ENCODE peak calls at places on chromosomes 4 and X, in ten cellular contexts. One of them, this sample, is unnamed.

GRCh38 chrX:27884654-27885053 is 76.9 kb downstream of the MAGEB10 start:
- DNase-seq in psoas muscle: no peak
- DNase-seq in astrocyte: no peak
- DNase-seq in body of pancreas: no peak
- DNase-seq in spleen: no peak
- DNase-seq in suprapubic skin: no peak
- DNase-seq in aorta: no peak
- DNase-seq in CD8-positive, alpha-beta memory T cell: no peak
- DNase-seq in heart right ventricle: no peak
- DNase-seq in SK-N-SH: no peak
- DNase-seq in this sample: no peak

GRCh38 chrX:47370278-47370677 is at the start of gene ZNF157:
- DNase-seq in psoas muscle: no peak
- DNase-seq in astrocyte: no peak
- DNase-seq in body of pancreas: no peak
- DNase-seq in spleen: no peak
- DNase-seq in suprapubic skin: no peak
- DNase-seq in aorta: no peak
- DNase-seq in CD8-positive, alpha-beta memory T cell: no peak
- DNase-seq in heart right ventricle: no peak
- DNase-seq in SK-N-SH: no peak
- DNase-seq in this sample: no peak

GRCh38 chrX:68686684-68687045 is 39.2 kb downstream of the STARD8 start:
- DNase-seq in psoas muscle: peak; percentile 64
- DNase-seq in astrocyte: peak; percentile 20
- DNase-seq in body of pancreas: no peak
- DNase-seq in spleen: no peak
- DNase-seq in suprapubic skin: no peak
- DNase-seq in aorta: no peak
- DNase-seq in CD8-positive, alpha-beta memory T cell: no peak
- DNase-seq in heart right ventricle: peak; percentile 25
- DNase-seq in SK-N-SH: no peak
- DNase-seq in this sample: no peak

GRCh38 chr4:40681600-40682297 is 52.1 kb upstream of the RBM47 start:
- DNase-seq in psoas muscle: no peak
- DNase-seq in astrocyte: no peak
- DNase-seq in body of pancreas: no peak
- DNase-seq in spleen: no peak
- DNase-seq in suprapubic skin: no peak
- DNase-seq in aorta: no peak
- DNase-seq in CD8-positive, alpha-beta memory T cell: no peak
- DNase-seq in heart right ventricle: no peak
- DNase-seq in SK-N-SH: no peak
- DNase-seq in this sample: no peak

GRCh38 chrX:153944140-153944799 is at the start of gene RENBP:
- DNase-seq in psoas muscle: no peak
- DNase-seq in astrocyte: no peak
- DNase-seq in body of pancreas: no peak
- DNase-seq in spleen: peak; percentile 92
- DNase-seq in suprapubic skin: no peak
- DNase-seq in aorta: peak; percentile 83
- DNase-seq in CD8-positive, alpha-beta memory T cell: peak; percentile 19
- DNase-seq in heart right ventricle: peak; percentile 39
- DNase-seq in SK-N-SH: peak; percentile 70
- DNase-seq in this sample: no peak

GRCh38 chrX:140767646-140768045 is 58.1 kb downstream of the LINC00632 start:
- DNase-seq in psoas muscle: no peak
- DNase-seq in astrocyte: peak; percentile 50
- DNase-seq in body of pancreas: no peak
- DNase-seq in spleen: no peak
- DNase-seq in suprapubic skin: no peak
- DNase-seq in aorta: no peak
- DNase-seq in CD8-positive, alpha-beta memory T cell: no peak
- DNase-seq in heart right ventricle: no peak
- DNase-seq in SK-N-SH: no peak
- DNase-seq in this sample: no peak

GRCh38 chr4:162352580-162353107 is 188.8 kb upstream of the FSTL5 start:
- DNase-seq in psoas muscle: no peak
- DNase-seq in astrocyte: no peak
- DNase-seq in body of pancreas: no peak
- DNase-seq in spleen: no peak
- DNase-seq in suprapubic skin: no peak
- DNase-seq in aorta: no peak
- DNase-seq in CD8-positive, alpha-beta memory T cell: no peak
- DNase-seq in heart right ventricle: peak; percentile 9
- DNase-seq in SK-N-SH: no peak
- DNase-seq in this sample: no peak

GRCh38 chr4:183257808-183258207 is 62.3 kb downstream of the CLDN22 start:
- DNase-seq in psoas muscle: no peak
- DNase-seq in astrocyte: no peak
- DNase-seq in body of pancreas: no peak
- DNase-seq in spleen: peak; percentile 58
- DNase-seq in suprapubic skin: no peak
- DNase-seq in aorta: no peak
- DNase-seq in CD8-positive, alpha-beta memory T cell: no peak
- DNase-seq in heart right ventricle: no peak
- DNase-seq in SK-N-SH: no peak
- DNase-seq in this sample: no peak

GRCh38 chrX:54181196-54181953 is 1.7 kb downstream of the FAM120C start:
- DNase-seq in psoas muscle: no peak
- DNase-seq in astrocyte: peak; percentile 70
- DNase-seq in body of pancreas: peak; percentile 28
- DNase-seq in spleen: no peak
- DNase-seq in suprapubic skin: no peak
- DNase-seq in aorta: no peak
- DNase-seq in CD8-positive, alpha-beta memory T cell: no peak
- DNase-seq in heart right ventricle: no peak
- DNase-seq in SK-N-SH: no peak
- DNase-seq in this sample: peak; percentile 66

GRCh38 chr4:174389439-174389838 is 105.7 kb downstream of the CEP44 start:
- DNase-seq in psoas muscle: no peak
- DNase-seq in astrocyte: no peak
- DNase-seq in body of pancreas: no peak
- DNase-seq in spleen: no peak
- DNase-seq in suprapubic skin: no peak
- DNase-seq in aorta: no peak
- DNase-seq in CD8-positive, alpha-beta memory T cell: no peak
- DNase-seq in heart right ventricle: no peak
- DNase-seq in SK-N-SH: no peak
- DNase-seq in this sample: no peak

GRCh38 chr4:48271626-48272025 is 2.0 kb upstream of the TEC start:
- DNase-seq in psoas muscle: no peak
- DNase-seq in astrocyte: no peak
- DNase-seq in body of pancreas: no peak
- DNase-seq in spleen: peak; percentile 74
- DNase-seq in suprapubic skin: no peak
- DNase-seq in aorta: no peak
- DNase-seq in CD8-positive, alpha-beta memory T cell: no peak
- DNase-seq in heart right ventricle: no peak
- DNase-seq in SK-N-SH: no peak
- DNase-seq in this sample: no peak

GRCh38 chr4:120856294-120856693 is 66.2 kb downstream of the PRDM5 start:
- DNase-seq in psoas muscle: no peak
- DNase-seq in astrocyte: no peak
- DNase-seq in body of pancreas: no peak
- DNase-seq in spleen: no peak
- DNase-seq in suprapubic skin: no peak
- DNase-seq in aorta: no peak
- DNase-seq in CD8-positive, alpha-beta memory T cell: no peak
- DNase-seq in heart right ventricle: no peak
- DNase-seq in SK-N-SH: no peak
- DNase-seq in this sample: no peak

GRCh38 chr4:180558427-180558826 is 1684.8 kb upstream of the TENM3 start:
- DNase-seq in psoas muscle: no peak
- DNase-seq in astrocyte: no peak
- DNase-seq in body of pancreas: no peak
- DNase-seq in spleen: no peak
- DNase-seq in suprapubic skin: no peak
- DNase-seq in aorta: no peak
- DNase-seq in CD8-positive, alpha-beta memory T cell: no peak
- DNase-seq in heart right ventricle: no peak
- DNase-seq in SK-N-SH: no peak
- DNase-seq in this sample: no peak

GRCh38 chr4:103904126-103904525 is 184.3 kb upstream of the TACR3 start:
- DNase-seq in psoas muscle: no peak
- DNase-seq in astrocyte: peak; percentile 14
- DNase-seq in body of pancreas: no peak
- DNase-seq in spleen: no peak
- DNase-seq in suprapubic skin: no peak
- DNase-seq in aorta: no peak
- DNase-seq in CD8-positive, alpha-beta memory T cell: no peak
- DNase-seq in heart right ventricle: no peak
- DNase-seq in SK-N-SH: no peak
- DNase-seq in this sample: no peak

GRCh38 chr4:71689822-71690221 is 94.1 kb downstream of the GC start:
- DNase-seq in psoas muscle: no peak
- DNase-seq in astrocyte: peak; percentile 42
- DNase-seq in body of pancreas: no peak
- DNase-seq in spleen: no peak
- DNase-seq in suprapubic skin: no peak
- DNase-seq in aorta: no peak
- DNase-seq in CD8-positive, alpha-beta memory T cell: no peak
- DNase-seq in heart right ventricle: no peak
- DNase-seq in SK-N-SH: no peak
- DNase-seq in this sample: no peak

GRCh38 chrX:26442340-26442739 is 226.4 kb downstream of the MAGEB5 start:
- DNase-seq in psoas muscle: no peak
- DNase-seq in astrocyte: no peak
- DNase-seq in body of pancreas: peak; percentile 23
- DNase-seq in spleen: no peak
- DNase-seq in suprapubic skin: no peak
- DNase-seq in aorta: no peak
- DNase-seq in CD8-positive, alpha-beta memory T cell: no peak
- DNase-seq in heart right ventricle: no peak
- DNase-seq in SK-N-SH: peak; percentile 0
- DNase-seq in this sample: peak; percentile 9

GRCh38 chr4:154120277-154120676 is 331.4 kb upstream of the SFRP2 start:
- DNase-seq in psoas muscle: no peak
- DNase-seq in astrocyte: no peak
- DNase-seq in body of pancreas: no peak
- DNase-seq in spleen: no peak
- DNase-seq in suprapubic skin: no peak
- DNase-seq in aorta: no peak
- DNase-seq in CD8-positive, alpha-beta memory T cell: no peak
- DNase-seq in heart right ventricle: no peak
- DNase-seq in SK-N-SH: no peak
- DNase-seq in this sample: no peak

DNA sequence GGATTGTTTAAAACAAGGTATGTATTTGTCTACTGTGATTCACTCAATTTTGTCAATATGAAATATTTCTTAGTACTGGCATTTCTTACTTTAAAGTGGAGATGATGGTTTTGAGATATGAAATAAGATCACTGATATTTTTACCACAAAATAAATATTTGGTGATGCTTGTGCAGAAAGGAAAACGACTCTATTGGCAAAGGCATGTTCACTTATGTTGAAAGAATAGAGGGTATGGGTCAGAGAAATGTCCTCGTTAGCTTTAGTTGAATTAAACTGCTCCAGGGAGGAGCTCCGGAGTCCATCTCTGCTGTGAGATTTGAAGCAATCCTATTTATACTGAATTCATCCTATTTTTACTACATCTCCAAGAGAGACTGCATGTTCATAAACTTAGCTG is 84.2 kb downstream of the SH3BGRL start:
- DNase-seq in psoas muscle: no peak
- DNase-seq in astrocyte: no peak
- DNase-seq in body of pancreas: no peak
- DNase-seq in spleen: no peak
- DNase-seq in suprapubic skin: no peak
- DNase-seq in aorta: no peak
- DNase-seq in CD8-positive, alpha-beta memory T cell: no peak
- DNase-seq in heart right ventricle: no peak
- DNase-seq in SK-N-SH: no peak
- DNase-seq in this sample: no peak
- H3K27ac ChIP-seq in psoas muscle: no peak overlapping the region
- H3K27ac ChIP-seq in astrocyte: no peak overlapping the region
- H3K27ac ChIP-seq in body of pancreas: no peak overlapping the region
- H3K27ac ChIP-seq in spleen: no peak overlapping the region
- H3K27ac ChIP-seq in suprapubic skin: no peak overlapping the region
- H3K27ac ChIP-seq in aorta: no peak overlapping the region
- H3K27ac ChIP-seq in CD8-positive, alpha-beta memory T cell: no peak overlapping the region
- H3K27ac ChIP-seq in heart right ventricle: no peak overlapping the region
- H3K27ac ChIP-seq in SK-N-SH: no peak overlapping the region
- H3K27ac ChIP-seq in this sample: no peak overlapping the region

GRCh38 chrX:108168961-108169740 is 77.6 kb downstream of the ATG4A start:
- DNase-seq in psoas muscle: no peak
- DNase-seq in astrocyte: no peak
- DNase-seq in body of pancreas: no peak
- DNase-seq in spleen: no peak
- DNase-seq in suprapubic skin: no peak
- DNase-seq in aorta: no peak
- DNase-seq in CD8-positive, alpha-beta memory T cell: no peak
- DNase-seq in heart right ventricle: no peak
- DNase-seq in SK-N-SH: no peak
- DNase-seq in this sample: no peak
- H3K4me1 ChIP-seq in psoas muscle: no peaks in the 10 kb centered on the region
- H3K4me1 ChIP-seq in astrocyte: peaks cover 14% of the 10 kb centered on the region
- H3K4me1 ChIP-seq in body of pancreas: no peaks in the 10 kb centered on the region
- H3K4me1 ChIP-seq in spleen: no peaks in the 10 kb centered on the region
- H3K4me1 ChIP-seq in suprapubic skin: no peaks in the 10 kb centered on the region
- H3K4me1 ChIP-seq in aorta: no peaks in the 10 kb centered on the region
- H3K4me1 ChIP-seq in CD8-positive, alpha-beta memory T cell: no peaks in the 10 kb centered on the region
- H3K4me1 ChIP-seq in heart right ventricle: no peaks in the 10 kb centered on the region
- H3K4me1 ChIP-seq in SK-N-SH: no peaks in the 10 kb centered on the region
- H3K4me1 ChIP-seq in this sample: no peaks in the 10 kb centered on the region

GRCh38 chrX:66016905-66017658 is 22.8 kb downstream of the VSIG4 start:
- DNase-seq in psoas muscle: no peak
- DNase-seq in astrocyte: no peak
- DNase-seq in body of pancreas: no peak
- DNase-seq in spleen: no peak
- DNase-seq in suprapubic skin: no peak
- DNase-seq in aorta: no peak
- DNase-seq in CD8-positive, alpha-beta memory T cell: no peak
- DNase-seq in heart right ventricle: no peak
- DNase-seq in SK-N-SH: no peak
- DNase-seq in this sample: no peak
- H3K27me3 ChIP-seq in psoas muscle: no peaks in the 10 kb centered on the region
- H3K27me3 ChIP-seq in astrocyte: no peaks in the 10 kb centered on the region
- H3K27me3 ChIP-seq in body of pancreas: no peaks in the 10 kb centered on the region
- H3K27me3 ChIP-seq in spleen: no peaks in the 10 kb centered on the region
- H3K27me3 ChIP-seq in suprapubic skin: no peaks in the 10 kb centered on the region
- H3K27me3 ChIP-seq in aorta: peaks cover 3% of the 10 kb centered on the region
- H3K27me3 ChIP-seq in CD8-positive, alpha-beta memory T cell: no peaks in the 10 kb centered on the region
- H3K27me3 ChIP-seq in heart right ventricle: no peaks in the 10 kb centered on the region
- H3K27me3 ChIP-seq in SK-N-SH: no peaks in the 10 kb centered on the region
- H3K27me3 ChIP-seq in this sample: no peaks in the 10 kb centered on the region

DNA sequence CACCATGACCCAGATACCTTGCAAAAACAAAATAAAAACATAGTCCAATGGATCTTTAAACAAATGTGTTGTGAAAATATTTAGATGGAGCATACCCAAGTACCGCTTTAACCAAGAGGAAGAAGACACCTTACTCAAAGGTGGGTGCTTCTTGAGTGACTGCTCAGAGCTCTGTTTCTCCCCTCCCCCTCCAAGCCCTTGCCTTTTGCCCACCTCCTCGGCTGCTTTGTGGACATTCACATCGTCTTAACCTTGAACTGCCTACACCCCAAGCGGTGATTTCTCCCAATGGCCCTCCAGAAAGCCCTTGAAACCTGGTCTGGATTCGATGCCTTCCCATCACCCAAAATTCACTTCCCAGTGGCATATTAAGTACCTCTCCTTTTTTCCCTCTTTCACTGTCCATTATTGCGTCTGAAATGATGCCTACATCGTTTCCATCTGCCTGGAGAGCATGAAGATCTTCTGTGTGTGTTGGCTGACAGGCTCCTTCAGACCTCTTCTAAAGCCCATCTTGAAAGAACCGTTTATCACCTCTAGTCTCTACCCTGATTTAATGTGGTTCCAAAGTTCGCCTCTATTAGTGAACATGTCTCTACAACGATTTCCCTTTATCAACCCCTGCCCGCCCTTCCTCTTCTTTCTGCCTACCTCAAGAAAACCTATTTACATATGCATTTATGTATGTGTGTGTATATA is 965 bp downstream of the GPRIN3 start:
- DNase-seq in psoas muscle: no peak
- DNase-seq in astrocyte: no peak
- DNase-seq in body of pancreas: no peak
- DNase-seq in spleen: no peak
- DNase-seq in suprapubic skin: no peak
- DNase-seq in aorta: no peak
- DNase-seq in CD8-positive, alpha-beta memory T cell: no peak
- DNase-seq in heart right ventricle: no peak
- DNase-seq in SK-N-SH: no peak
- DNase-seq in this sample: no peak
- H3K27ac ChIP-seq in psoas muscle: no peak overlapping the region
- H3K27ac ChIP-seq in astrocyte: no peak overlapping the region
- H3K27ac ChIP-seq in body of pancreas: peak overlapping the region; percentile 84
- H3K27ac ChIP-seq in spleen: peak overlapping the region; percentile 49
- H3K27ac ChIP-seq in suprapubic skin: no peak overlapping the region
- H3K27ac ChIP-seq in aorta: no peak overlapping the region
- H3K27ac ChIP-seq in CD8-positive, alpha-beta memory T cell: peak overlapping the region; percentile 80
- H3K27ac ChIP-seq in heart right ventricle: peak overlapping the region; percentile 83
- H3K27ac ChIP-seq in SK-N-SH: no peak overlapping the region
- H3K27ac ChIP-seq in this sample: no peak overlapping the region

This sample was measured in foreskin keratinocyte.